ENCODE peak calls at places on chromosome 14, in five cellular contexts. One of them, this sample, is unnamed.

GRCh38 chr14:77663289-77663688 is 44.5 kb downstream of the ALKBH1 start:
- DNase-seq in IMR-90: peak
- DNase-seq in CD8-positive, alpha-beta T cell: no peak
- DNase-seq in PC-9: peak
- DNase-seq in GM12864: no peak
- DNase-seq in this sample: no peak

GRCh38 chr14:94028450-94028826 is 2.3 kb downstream of the OTUB2 start:
- DNase-seq in GM12864: no peak
- DNase-seq in CD8-positive, alpha-beta T cell: no peak
- DNase-seq in IMR-90: peak
- DNase-seq in PC-9: peak
- DNase-seq in this sample: no peak

GRCh38 chr14:42407153-42407552 is 800.5 kb downstream of the LRFN5 start:
- DNase-seq in PC-9: no peak
- DNase-seq in GM12864: no peak
- DNase-seq in IMR-90: no peak
- DNase-seq in CD8-positive, alpha-beta T cell: no peak
- DNase-seq in this sample: no peak

GRCh38 chr14:45066667-45067066 is 17.2 kb upstream of the PRPF39 start:
- DNase-seq in PC-9: no peak
- DNase-seq in GM12864: no peak
- DNase-seq in CD8-positive, alpha-beta T cell: no peak
- DNase-seq in IMR-90: no peak
- DNase-seq in this sample: no peak

GRCh38 chr14:25371053-25371452 is 321.1 kb upstream of the STXBP6 start:
- DNase-seq in PC-9: peak
- DNase-seq in CD8-positive, alpha-beta T cell: no peak
- DNase-seq in GM12864: no peak
- DNase-seq in IMR-90: no peak
- DNase-seq in this sample: no peak

GRCh38 chr14:69693145-69693544 is 73.8 kb upstream of the SRSF5 start:
- DNase-seq in CD8-positive, alpha-beta T cell: no peak
- DNase-seq in PC-9: no peak
- DNase-seq in IMR-90: no peak
- DNase-seq in GM12864: no peak
- DNase-seq in this sample: no peak

GRCh38 chr14:52023518-52023917 is 34.2 kb downstream of the RTRAF start:
- DNase-seq in PC-9: no peak
- DNase-seq in GM12864: no peak
- DNase-seq in CD8-positive, alpha-beta T cell: no peak
- DNase-seq in IMR-90: peak
- DNase-seq in this sample: no peak

GRCh38 chr14:101602466-101602840 is 41.2 kb downstream of the DIO3 start:
- DNase-seq in CD8-positive, alpha-beta T cell: no peak
- DNase-seq in PC-9: no peak
- DNase-seq in IMR-90: no peak
- DNase-seq in GM12864: no peak
- DNase-seq in this sample: no peak

GRCh38 chr14:71551291-71551955 is 380.8 kb upstream of the RGS6 start:
- DNase-seq in GM12864: no peak
- DNase-seq in IMR-90: peak
- DNase-seq in PC-9: no peak
- DNase-seq in CD8-positive, alpha-beta T cell: no peak
- DNase-seq in this sample: no peak

GRCh38 chr14:37598085-37598972 is 2.9 kb downstream of the TTC6 start:
- DNase-seq in GM12864: no peak
- DNase-seq in IMR-90: no peak
- DNase-seq in CD8-positive, alpha-beta T cell: no peak
- DNase-seq in PC-9: peak
- DNase-seq in this sample: no peak
- H3K4me3 ChIP-seq in GM12864: no peak
- H3K4me3 ChIP-seq in IMR-90: no peak
- H3K4me3 ChIP-seq in CD8-positive, alpha-beta T cell: no peak
- H3K4me3 ChIP-seq in PC-9: peak
- H3K4me3 ChIP-seq in this sample: no peak

DNA sequence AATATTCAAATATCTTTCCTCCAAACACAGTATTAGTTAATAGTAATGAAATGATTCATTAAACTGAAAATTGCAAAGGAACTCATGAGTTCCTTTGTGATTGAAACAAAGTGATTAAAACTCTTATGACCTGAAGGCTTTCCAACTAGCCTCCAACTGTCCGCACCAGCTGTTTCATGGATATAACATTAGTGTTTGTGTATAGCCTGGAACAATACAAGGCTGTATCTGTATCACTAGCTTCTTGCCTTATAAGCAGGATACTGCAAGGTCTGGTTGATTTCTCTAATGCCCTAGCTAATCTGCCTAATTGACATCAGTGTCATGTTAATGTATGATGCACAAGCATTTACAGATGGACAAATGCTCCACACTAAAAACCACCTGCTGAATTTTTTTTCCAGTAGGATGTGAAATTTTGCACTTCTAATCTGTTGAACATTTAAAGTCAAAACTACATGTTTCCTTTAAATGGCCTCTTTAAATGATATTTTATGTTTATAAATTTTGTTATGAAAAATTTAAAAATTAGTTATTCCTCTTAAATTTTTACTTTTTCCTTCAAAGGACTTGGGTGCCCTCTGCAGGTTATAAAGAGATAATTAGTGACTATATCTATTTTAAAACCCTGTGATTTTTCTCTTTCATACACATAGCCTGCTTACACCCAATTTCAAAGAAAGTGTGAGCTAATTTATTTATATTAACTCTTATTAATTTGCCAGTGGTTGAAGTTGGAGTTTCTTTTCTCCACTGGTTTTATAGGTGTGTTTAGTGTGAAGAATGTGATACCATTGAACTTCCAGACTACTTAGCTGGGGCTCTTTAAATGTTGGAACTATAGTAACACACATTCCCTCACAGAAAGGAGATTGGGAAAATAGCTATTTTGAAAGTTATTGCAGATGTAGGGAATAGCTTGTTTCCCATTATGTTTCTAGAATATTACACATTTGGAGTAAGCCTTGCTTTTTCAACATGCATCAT is 25.4 kb downstream of the AP5M1 start:
- DNase-seq in CD8-positive, alpha-beta T cell: no peak
- DNase-seq in GM12864: no peak
- DNase-seq in PC-9: no peak
- DNase-seq in IMR-90: peak
- DNase-seq in this sample: no peak
- TF ChIP-seq CTCF in CD8-positive, alpha-beta T cell: peak
- TF ChIP-seq CTCF in GM12864: no peak
- TF ChIP-seq CTCF in PC-9: peak
- TF ChIP-seq CTCF in IMR-90: peak
- TF ChIP-seq CTCF in this sample: peak

GRCh38 chr14:53310412-53310811 is 157.3 kb upstream of the DDHD1 start:
- DNase-seq in CD8-positive, alpha-beta T cell: no peak
- DNase-seq in PC-9: no peak
- DNase-seq in GM12864: peak
- DNase-seq in IMR-90: no peak
- DNase-seq in this sample: no peak

GRCh38 chr14:53304726-53305381 is 151.7 kb upstream of the DDHD1 start:
- DNase-seq in CD8-positive, alpha-beta T cell: no peak
- DNase-seq in PC-9: no peak
- DNase-seq in GM12864: no peak
- DNase-seq in IMR-90: peak
- DNase-seq in this sample: no peak

GRCh38 chr14:53306267-53306721 is 153.2 kb upstream of the DDHD1 start:
- DNase-seq in GM12864: peak
- DNase-seq in IMR-90: peak
- DNase-seq in CD8-positive, alpha-beta T cell: no peak
- DNase-seq in PC-9: no peak
- DNase-seq in this sample: no peak

DNA sequence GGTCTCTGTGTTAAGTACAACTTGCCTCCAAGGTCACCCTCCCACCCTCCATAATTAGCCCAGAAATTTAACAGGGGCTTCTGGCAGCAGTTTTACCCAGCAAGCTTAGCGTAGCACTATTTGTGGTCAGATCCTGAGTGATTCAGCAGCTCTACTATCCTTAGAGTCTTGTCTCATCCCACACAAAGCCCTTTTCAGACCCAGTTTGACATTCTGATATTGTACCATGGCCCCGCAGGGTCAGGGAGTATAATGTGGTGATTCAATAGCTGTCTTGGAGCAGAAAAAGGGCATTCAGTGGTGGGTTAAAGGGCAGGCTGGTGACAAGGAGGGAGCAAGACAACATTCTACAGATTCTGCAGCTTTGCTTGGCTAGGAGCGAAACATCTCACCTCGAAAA is 153.8 kb upstream of the DDHD1 start:
- DNase-seq in IMR-90: peak
- DNase-seq in GM12864: no peak
- DNase-seq in PC-9: no peak
- DNase-seq in CD8-positive, alpha-beta T cell: no peak
- DNase-seq in this sample: peak
- H3K4me3 ChIP-seq in IMR-90: no peak
- H3K4me3 ChIP-seq in GM12864: no peak
- H3K4me3 ChIP-seq in PC-9: no peak
- H3K4me3 ChIP-seq in CD8-positive, alpha-beta T cell: no peak
- H3K4me3 ChIP-seq in this sample: no peak

DNA sequence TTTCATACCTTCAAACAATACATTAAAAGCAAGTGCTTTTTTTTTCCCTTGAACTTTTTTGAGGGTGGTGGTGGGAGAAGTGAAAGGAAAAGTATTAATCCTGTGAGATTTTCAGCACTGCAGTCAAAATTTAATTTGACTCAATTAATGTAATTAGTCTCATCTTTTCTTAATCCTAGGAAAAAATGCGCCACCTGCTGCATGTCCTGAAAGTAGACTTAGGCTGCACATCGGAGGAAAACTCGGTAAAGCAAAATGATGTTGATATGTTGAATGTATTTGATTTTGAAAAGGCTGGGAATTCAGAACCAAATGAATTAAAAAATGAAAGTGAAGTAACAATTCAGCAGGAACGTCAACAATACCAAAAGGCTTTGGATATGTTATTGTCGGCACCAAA is 52.2 kb downstream of the SPATA7 start:
- DNase-seq in GM12864: no peak
- DNase-seq in PC-9: no peak
- DNase-seq in CD8-positive, alpha-beta T cell: no peak
- DNase-seq in IMR-90: no peak
- DNase-seq in this sample: no peak
- TF ChIP-seq CTCF in GM12864: no peak
- TF ChIP-seq CTCF in PC-9: peak
- TF ChIP-seq CTCF in CD8-positive, alpha-beta T cell: no peak
- TF ChIP-seq CTCF in IMR-90: peak
- TF ChIP-seq CTCF in this sample: peak

DNA sequence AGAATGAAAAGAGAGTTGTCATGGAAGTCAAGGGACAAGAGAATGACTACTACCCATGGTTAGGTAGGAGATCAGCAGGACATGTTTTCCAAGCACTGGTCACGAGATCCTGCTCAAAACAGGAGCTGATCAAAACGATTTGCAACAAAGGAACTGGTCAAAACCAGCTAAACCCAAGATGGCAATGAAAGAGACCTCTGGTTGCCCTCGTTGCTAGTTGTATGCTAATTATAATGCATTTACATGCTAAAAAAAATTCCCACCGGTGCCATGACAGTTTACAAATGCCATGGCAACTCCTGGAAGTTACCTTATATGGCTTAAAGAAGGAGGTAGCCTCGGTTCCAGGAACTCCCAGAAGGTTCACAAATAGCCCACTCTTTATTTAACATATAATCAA is 95.0 kb upstream of the OTX2 start:
- DNase-seq in GM12864: no peak
- DNase-seq in IMR-90: no peak
- DNase-seq in PC-9: no peak
- DNase-seq in CD8-positive, alpha-beta T cell: no peak
- DNase-seq in this sample: no peak
- H3K4me3 ChIP-seq in GM12864: no peak
- H3K4me3 ChIP-seq in IMR-90: no peak
- H3K4me3 ChIP-seq in PC-9: no peak
- H3K4me3 ChIP-seq in CD8-positive, alpha-beta T cell: no peak
- H3K4me3 ChIP-seq in this sample: no peak

GRCh38 chr14:88729159-88729558 is 63.6 kb downstream of the EML5 start:
- DNase-seq in PC-9: no peak
- DNase-seq in IMR-90: peak
- DNase-seq in CD8-positive, alpha-beta T cell: no peak
- DNase-seq in GM12864: no peak
- DNase-seq in this sample: no peak
- TF ChIP-seq CTCF in PC-9: peak
- TF ChIP-seq CTCF in IMR-90: peak
- TF ChIP-seq CTCF in CD8-positive, alpha-beta T cell: no peak
- TF ChIP-seq CTCF in GM12864: peak
- TF ChIP-seq CTCF in this sample: peak

This sample was measured in kidney epithelial cell.